ENCODE peak calls at places on chromosomes 13 and 19, in seven cellular contexts. B is prostate gland; D is caudate nucleus; Y is RWPE1; Z is GM13977; L is stimulated activated CD8-positive, alpha-beta memory T cell treated with anti-CD3 and anti-CD28 coated beads, Interleukin-4, amount 100 ng/mL, for 24 hours; F is DMS 273 treated with DMSO at 0.1 percent for 48 hours. E is an unnamed sample.

GRCh38 chr19:16920816-16921529 is 32.2 kb downstream of the F2RL3 start:
- DNase-seq in D (no peak), L (no peak), B (peak; percentile 30), Z (no peak), F (no peak), Y (peak; percentile 89), E (peak; percentile 18)

GRCh38 chr13:70890289-70890688 is 782.0 kb upstream of the KLHL1 start:
- DNase-seq in L (no peak), Z (no peak), B (no peak), Y (no peak), F (no peak), D (no peak), E (no peak)

GRCh38 chr13:105994340-105994739 is 541.1 kb downstream of the EFNB2 start:
- DNase-seq in D (no peak), Z (no peak), B (no peak), F (no peak), Y (no peak), L (no peak), E (no peak)

GRCh38 chr19:8085606-8086464 is 33.3 kb downstream of the CCL25 start:
- DNase-seq in D (no peak), Z (no peak), Y (peak; percentile 36), L (no peak), F (no peak), B (no peak), E (no peak)

GRCh38 chr13:24220086-24220703 is 59.7 kb downstream of the SPATA13 start:
- DNase-seq in Y (peak; percentile 60), B (peak; percentile 56), L (peak; percentile 21), F (no peak), D (no peak), Z (peak; percentile 75), E (peak; percentile 75)

GRCh38 chr13:112583592-112584277 is 4.2 kb downstream of the TUBGCP3 start:
- DNase-seq in Y (no peak), D (no peak), F (no peak), Z (peak; percentile 51), B (no peak), L (no peak), E (no peak)

GRCh38 chr13:73000027-73000674 is 58.7 kb upstream of the KLF5 start:
- DNase-seq in Y (no peak), B (no peak), Z (peak; percentile 20), F (no peak), L (no peak), D (no peak), E (peak; percentile 69)

GRCh38 chr19:14167594-14168138 is 31.3 kb upstream of the ASF1B start:
- DNase-seq in D (no peak), L (no peak), Y (no peak), B (no peak), Z (no peak), F (no peak), E (no peak)

GRCh38 chr13:72820156-72820897 is 38.4 kb downstream of the PIBF1 start:
- DNase-seq in L (no peak), D (no peak), Z (no peak), Y (no peak), B (no peak), F (no peak), E (no peak)

GRCh38 chr13:23488442-23488841 is 54.9 kb upstream of the SACS start:
- DNase-seq in D (no peak), F (no peak), L (no peak), Y (no peak), Z (no peak), B (peak; percentile 30), E (peak; percentile 37)

GRCh38 chr19:38904463-38905185 is 4.9 kb downstream of the NFKBIB start:
- DNase-seq in F (no peak), Z (no peak), D (no peak), B (no peak), L (no peak), Y (no peak), E (no peak)

GRCh38 chr19:2560369-2560768 is 84.4 kb downstream of the GADD45B start:
- DNase-seq in L (no peak), B (no peak), Z (no peak), F (no peak), Y (no peak), D (no peak), E (no peak)

GRCh38 chr13:43307921-43308433 is 284.6 kb downstream of the DNAJC15 start:
- DNase-seq in B (peak; percentile 85), Z (peak; percentile 54), Y (peak; percentile 38), D (no peak), L (no peak), F (peak; percentile 46), E (peak; percentile 83)

GRCh38 chr19:42122691-42123607 is 9.3 kb downstream of the POU2F2 start:
- DNase-seq in L (peak; percentile 57), Y (no peak), D (no peak), Z (peak; percentile 62), F (no peak), B (no peak), E (no peak)

GRCh38 chr13:30718661-30719520 is 16.5 kb upstream of the ALOX5AP start:
- DNase-seq in F (no peak), D (no peak), Z (no peak), Y (peak; percentile 86), L (no peak), B (no peak), E (peak; percentile 71)

GRCh38 chr19:19732579-19733501 is at the start of gene ZNF14:
- DNase-seq in B (peak; percentile 94), Z (peak; percentile 99), D (peak; percentile 80), L (peak; percentile 88), F (peak; percentile 91), Y (peak; percentile 99), E (peak; percentile 89)

E was measured in fibroblast of gingiva.